ENCODE peak calls at places on chromosomes 6 and 20, in eight cellular contexts. One of them, this sample, is unnamed. For H3K36me3 and H3K4me1, the result is how much of the 10 kb centered on the place peaks cover.

GRCh38 chr20:36941403-36941835 is 10.1 kb downstream of the SAMHD1 start:
- DNase-seq in upper lobe of right lung: no peak
- DNase-seq in adipocyte: peak
- DNase-seq in left lung: no peak
- DNase-seq in spleen: no peak
- DNase-seq in body of pancreas: peak
- DNase-seq in mammary epithelial cell: no peak
- DNase-seq in lung: no peak
- DNase-seq in this sample: no peak

GRCh38 chr20:24722586-24722985 is 226.5 kb upstream of the CST7 start:
- DNase-seq in upper lobe of right lung: no peak
- DNase-seq in adipocyte: no peak
- DNase-seq in left lung: no peak
- DNase-seq in spleen: no peak
- DNase-seq in body of pancreas: no peak
- DNase-seq in mammary epithelial cell: no peak
- DNase-seq in lung: no peak
- DNase-seq in this sample: no peak

GRCh38 chr6:16705403-16705993 is 55.8 kb downstream of the ATXN1 start:
- DNase-seq in upper lobe of right lung: no peak
- DNase-seq in adipocyte: no peak
- DNase-seq in left lung: no peak
- DNase-seq in spleen: no peak
- DNase-seq in body of pancreas: no peak
- DNase-seq in mammary epithelial cell: no peak
- DNase-seq in lung: no peak
- DNase-seq in this sample: no peak

GRCh38 chr6:146289816-146290588 is 253.6 kb upstream of the RAB32 start:
- DNase-seq in upper lobe of right lung: no peak
- DNase-seq in adipocyte: peak
- DNase-seq in left lung: no peak
- DNase-seq in spleen: no peak
- DNase-seq in body of pancreas: no peak
- DNase-seq in mammary epithelial cell: peak
- DNase-seq in lung: no peak
- DNase-seq in this sample: no peak

GRCh38 chr20:21106171-21106694 is at the start of gene LINC00237:
- DNase-seq in upper lobe of right lung: no peak
- DNase-seq in adipocyte: no peak
- DNase-seq in left lung: peak
- DNase-seq in spleen: no peak
- DNase-seq in body of pancreas: no peak
- DNase-seq in mammary epithelial cell: no peak
- DNase-seq in lung: no peak
- DNase-seq in this sample: no peak

GRCh38 chr6:85354761-85355618 is 94.9 kb upstream of the NT5E start:
- DNase-seq in upper lobe of right lung: peak
- DNase-seq in adipocyte: peak
- DNase-seq in left lung: peak
- DNase-seq in spleen: peak
- DNase-seq in body of pancreas: peak
- DNase-seq in mammary epithelial cell: peak
- DNase-seq in lung: peak
- DNase-seq in this sample: peak

GRCh38 chr6:158283304-158284005 is 28.8 kb upstream of the TULP4 start:
- DNase-seq in upper lobe of right lung: no peak
- DNase-seq in adipocyte: peak
- DNase-seq in left lung: no peak
- DNase-seq in spleen: no peak
- DNase-seq in body of pancreas: no peak
- DNase-seq in mammary epithelial cell: peak
- DNase-seq in lung: no peak
- DNase-seq in this sample: no peak

GRCh38 chr6:112571886-112572285 is 224.8 kb downstream of the RFPL4B start:
- DNase-seq in upper lobe of right lung: no peak
- DNase-seq in adipocyte: peak
- DNase-seq in left lung: no peak
- DNase-seq in spleen: no peak
- DNase-seq in body of pancreas: no peak
- DNase-seq in mammary epithelial cell: no peak
- DNase-seq in lung: no peak
- DNase-seq in this sample: no peak

GRCh38 chr6:37550436-37550835 is 50.7 kb upstream of the CCDC167 start:
- DNase-seq in upper lobe of right lung: no peak
- DNase-seq in adipocyte: peak
- DNase-seq in left lung: no peak
- DNase-seq in spleen: no peak
- DNase-seq in body of pancreas: no peak
- DNase-seq in mammary epithelial cell: no peak
- DNase-seq in lung: no peak
- DNase-seq in this sample: no peak

GRCh38 chr20:24469116-24470030 is at the start of gene SYNDIG1:
- DNase-seq in upper lobe of right lung: no peak
- DNase-seq in adipocyte: peak
- DNase-seq in left lung: peak
- DNase-seq in spleen: no peak
- DNase-seq in body of pancreas: no peak
- DNase-seq in mammary epithelial cell: peak
- DNase-seq in lung: no peak
- DNase-seq in this sample: no peak

GRCh38 chr6:30349411-30350177 is 4.6 kb downstream of the RPP21 start:
- DNase-seq in upper lobe of right lung: no peak
- DNase-seq in adipocyte: no peak
- DNase-seq in left lung: no peak
- DNase-seq in spleen: no peak
- DNase-seq in body of pancreas: no peak
- DNase-seq in mammary epithelial cell: no peak
- DNase-seq in lung: no peak
- DNase-seq in this sample: no peak

GRCh38 chr6:84764332-84765049 is at the start of gene TBX18:
- DNase-seq in upper lobe of right lung: peak
- DNase-seq in adipocyte: peak
- DNase-seq in left lung: peak
- DNase-seq in spleen: peak
- DNase-seq in body of pancreas: peak
- DNase-seq in mammary epithelial cell: peak
- DNase-seq in lung: no peak
- DNase-seq in this sample: peak

GRCh38 chr6:113359155-113360140 is 497.7 kb upstream of the MARCKS start:
- DNase-seq in upper lobe of right lung: no peak
- DNase-seq in adipocyte: no peak
- DNase-seq in left lung: no peak
- DNase-seq in spleen: no peak
- DNase-seq in body of pancreas: no peak
- DNase-seq in mammary epithelial cell: peak
- DNase-seq in lung: no peak
- DNase-seq in this sample: peak

GRCh38 chr6:161498359-161498758 is 224.5 kb upstream of the AGPAT4 start:
- DNase-seq in upper lobe of right lung: no peak
- DNase-seq in adipocyte: peak
- DNase-seq in left lung: no peak
- DNase-seq in spleen: no peak
- DNase-seq in body of pancreas: peak
- DNase-seq in mammary epithelial cell: peak
- DNase-seq in lung: no peak
- DNase-seq in this sample: no peak

GRCh38 chr20:49424536-49424935 is 57.9 kb downstream of the KCNB1 start:
- DNase-seq in upper lobe of right lung: no peak
- DNase-seq in adipocyte: no peak
- DNase-seq in left lung: no peak
- DNase-seq in spleen: no peak
- DNase-seq in body of pancreas: no peak
- DNase-seq in mammary epithelial cell: no peak
- DNase-seq in lung: no peak
- DNase-seq in this sample: no peak

GRCh38 chr6:42690872-42691271 is 31.5 kb downstream of the PRPH2 start:
- DNase-seq in upper lobe of right lung: no peak
- DNase-seq in adipocyte: no peak
- DNase-seq in left lung: no peak
- DNase-seq in spleen: no peak
- DNase-seq in body of pancreas: no peak
- DNase-seq in mammary epithelial cell: no peak
- DNase-seq in lung: no peak
- DNase-seq in this sample: no peak
- H3K36me3 ChIP-seq in upper lobe of right lung: half or more
- H3K36me3 ChIP-seq in adipocyte: half or more
- H3K36me3 ChIP-seq in left lung: under half
- H3K36me3 ChIP-seq in spleen: half or more
- H3K36me3 ChIP-seq in body of pancreas: under half
- H3K36me3 ChIP-seq in mammary epithelial cell: under half
- H3K36me3 ChIP-seq in lung: under half
- H3K36me3 ChIP-seq in this sample: under half

DNA sequence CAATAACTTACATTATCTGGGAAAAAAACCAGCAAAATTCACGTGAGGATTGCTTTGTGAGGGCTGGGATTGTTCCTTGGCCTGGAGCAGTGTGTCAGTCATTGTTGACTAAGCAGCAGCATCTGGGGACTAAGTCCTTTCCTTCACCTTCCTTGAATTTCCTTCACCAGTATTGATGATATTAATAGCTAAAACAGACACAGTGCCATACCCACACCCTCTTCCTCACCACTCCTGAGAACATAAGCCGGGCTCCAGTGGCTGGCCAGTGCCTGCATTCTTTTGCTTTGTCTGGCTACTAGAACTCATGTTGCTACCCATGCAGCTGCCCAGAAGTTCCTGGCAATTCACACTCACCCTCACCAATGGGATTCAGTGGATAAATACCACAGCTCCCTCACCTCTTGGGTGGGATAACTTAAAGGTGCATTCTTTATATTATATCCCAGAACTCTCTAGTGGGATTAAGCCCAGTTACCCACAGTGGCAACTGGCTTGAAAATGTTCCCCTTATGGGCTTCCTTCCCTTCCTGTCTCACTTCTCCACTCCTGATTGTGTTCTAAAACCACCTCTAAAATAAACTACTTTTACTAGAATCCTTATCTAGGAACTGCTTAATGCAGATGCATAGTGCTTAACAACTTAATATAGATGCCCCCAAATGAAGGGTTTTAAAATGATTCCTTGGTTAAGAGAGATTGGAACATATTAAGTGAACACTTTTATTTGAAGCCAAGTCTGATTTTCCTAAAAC is 24.0 kb downstream of the PLCB1 start:
- DNase-seq in upper lobe of right lung: no peak
- DNase-seq in adipocyte: peak
- DNase-seq in left lung: no peak
- DNase-seq in spleen: no peak
- DNase-seq in body of pancreas: no peak
- DNase-seq in mammary epithelial cell: no peak
- DNase-seq in lung: no peak
- DNase-seq in this sample: no peak
- H3K4me3 ChIP-seq in upper lobe of right lung: no peak
- H3K4me3 ChIP-seq in adipocyte: no peak
- H3K4me3 ChIP-seq in left lung: no peak
- H3K4me3 ChIP-seq in spleen: no peak
- H3K4me3 ChIP-seq in body of pancreas: no peak
- H3K4me3 ChIP-seq in mammary epithelial cell: no peak
- H3K4me3 ChIP-seq in lung: no peak
- H3K4me3 ChIP-seq in this sample: no peak

DNA sequence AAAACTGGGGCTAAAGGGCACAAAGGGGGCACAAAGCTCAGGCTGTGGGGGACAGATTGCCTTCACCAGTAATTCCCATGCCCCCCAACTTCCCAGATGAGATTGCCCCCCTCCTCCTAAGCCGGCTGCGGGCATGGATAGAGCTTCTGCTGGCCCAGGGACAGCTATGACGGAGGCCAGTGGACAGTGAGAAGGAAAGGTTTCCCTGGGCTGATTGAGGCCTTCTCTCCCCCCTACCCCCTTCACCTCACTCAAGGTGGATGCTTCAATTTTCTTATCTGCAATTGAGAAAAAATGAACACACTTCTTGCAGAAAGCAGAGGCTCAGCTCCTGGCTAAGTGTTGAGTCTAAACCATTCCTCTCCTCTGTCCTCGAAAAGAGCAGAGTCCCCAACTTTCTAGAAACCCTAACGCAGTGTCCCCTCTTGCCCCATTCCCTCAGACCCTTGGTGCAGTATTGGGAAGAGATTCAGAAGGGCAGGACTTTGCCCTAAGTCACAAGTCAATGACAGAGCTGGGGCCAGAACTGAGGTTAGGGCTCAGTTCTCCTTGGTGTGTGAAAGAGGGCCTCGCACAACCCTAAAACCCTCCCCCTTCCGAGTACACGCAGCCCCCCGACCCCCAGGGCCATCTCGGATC is 808 bp downstream of the SDC4 start:
- DNase-seq in upper lobe of right lung: no peak
- DNase-seq in adipocyte: peak
- DNase-seq in left lung: no peak
- DNase-seq in spleen: no peak
- DNase-seq in body of pancreas: no peak
- DNase-seq in mammary epithelial cell: no peak
- DNase-seq in lung: no peak
- DNase-seq in this sample: no peak
- H3K4me1 ChIP-seq in upper lobe of right lung: half or more
- H3K4me1 ChIP-seq in adipocyte: half or more
- H3K4me1 ChIP-seq in left lung: under half
- H3K4me1 ChIP-seq in spleen: under half
- H3K4me1 ChIP-seq in body of pancreas: under half
- H3K4me1 ChIP-seq in mammary epithelial cell: under half
- H3K4me1 ChIP-seq in lung: under half
- H3K4me1 ChIP-seq in this sample: half or more

GRCh38 chr20:35721621-35722020 is 20.4 kb downstream of the RBM39 start:
- DNase-seq in upper lobe of right lung: no peak
- DNase-seq in adipocyte: no peak
- DNase-seq in left lung: no peak
- DNase-seq in spleen: no peak
- DNase-seq in body of pancreas: no peak
- DNase-seq in mammary epithelial cell: no peak
- DNase-seq in lung: no peak
- DNase-seq in this sample: no peak
- H3K36me3 ChIP-seq in upper lobe of right lung: half or more
- H3K36me3 ChIP-seq in adipocyte: half or more
- H3K36me3 ChIP-seq in left lung: under half
- H3K36me3 ChIP-seq in spleen: half or more
- H3K36me3 ChIP-seq in body of pancreas: half or more
- H3K36me3 ChIP-seq in mammary epithelial cell: half or more
- H3K36me3 ChIP-seq in lung: half or more
- H3K36me3 ChIP-seq in this sample: half or more

GRCh38 chr6:52304917-52305316 is 20.4 kb upstream of the MCM3 start:
- DNase-seq in upper lobe of right lung: no peak
- DNase-seq in adipocyte: no peak
- DNase-seq in left lung: no peak
- DNase-seq in spleen: no peak
- DNase-seq in body of pancreas: no peak
- DNase-seq in mammary epithelial cell: no peak
- DNase-seq in lung: no peak
- DNase-seq in this sample: no peak
- H3K4me3 ChIP-seq in upper lobe of right lung: peak
- H3K4me3 ChIP-seq in adipocyte: peak
- H3K4me3 ChIP-seq in left lung: no peak
- H3K4me3 ChIP-seq in spleen: no peak
- H3K4me3 ChIP-seq in body of pancreas: no peak
- H3K4me3 ChIP-seq in mammary epithelial cell: no peak
- H3K4me3 ChIP-seq in lung: no peak
- H3K4me3 ChIP-seq in this sample: no peak

GRCh38 chr6:10078581-10078980 is 336.3 kb downstream of the TFAP2A start:
- DNase-seq in upper lobe of right lung: no peak
- DNase-seq in adipocyte: no peak
- DNase-seq in left lung: no peak
- DNase-seq in spleen: no peak
- DNase-seq in body of pancreas: no peak
- DNase-seq in mammary epithelial cell: no peak
- DNase-seq in lung: no peak
- DNase-seq in this sample: no peak
- H3K4me1 ChIP-seq in upper lobe of right lung: under half
- H3K4me1 ChIP-seq in adipocyte: under half
- H3K4me1 ChIP-seq in left lung: under half
- H3K4me1 ChIP-seq in spleen: under half
- H3K4me1 ChIP-seq in body of pancreas: under half
- H3K4me1 ChIP-seq in mammary epithelial cell: under half
- H3K4me1 ChIP-seq in lung: under half
- H3K4me1 ChIP-seq in this sample: under half

GRCh38 chr20:4791121-4791520 is 69.4 kb downstream of the PRND start:
- DNase-seq in upper lobe of right lung: no peak
- DNase-seq in adipocyte: no peak
- DNase-seq in left lung: no peak
- DNase-seq in spleen: no peak
- DNase-seq in body of pancreas: no peak
- DNase-seq in mammary epithelial cell: no peak
- DNase-seq in lung: no peak
- DNase-seq in this sample: no peak
- H3K36me3 ChIP-seq in upper lobe of right lung: half or more
- H3K36me3 ChIP-seq in adipocyte: under half
- H3K36me3 ChIP-seq in left lung: under half
- H3K36me3 ChIP-seq in spleen: half or more
- H3K36me3 ChIP-seq in body of pancreas: under half
- H3K36me3 ChIP-seq in mammary epithelial cell: under half
- H3K36me3 ChIP-seq in lung: under half
- H3K36me3 ChIP-seq in this sample: under half

This sample was measured in RWPE2.